ENCODE peak calls at places on chromosomes 2 and 18, in six cellular contexts. S, D, E, Y, P and V are unnamed samples.

GRCh38 chr2:119158563-119159347 is at the start of gene C1QL2:
- DNase-seq in S (no peak), E (no peak), Y (no peak), D (peak; percentile 42), P (no peak), V (peak; percentile 77)

GRCh38 chr2:227388537-227389011 is 825 bp upstream of the SCYGR1 start:
- DNase-seq in E (no peak), S (peak; percentile 98), Y (no peak), D (no peak), P (peak; percentile 77), V (no peak)

GRCh38 chr18:6781846-6782245 is 52.3 kb downstream of the ARHGAP28 start:
- DNase-seq in S (peak; percentile 65), D (no peak), P (no peak), E (no peak), Y (peak; percentile 35), V (no peak)

GRCh38 chr2:238440331-238440730 is 13.6 kb downstream of the ASB1 start:
- DNase-seq in E (no peak), S (no peak), P (no peak), D (no peak), Y (no peak), V (no peak)

GRCh38 chr2:86011449-86011941 is 94.2 kb downstream of the POLR1A start:
- DNase-seq in S (no peak), Y (no peak), D (no peak), P (no peak), E (no peak), V (no peak)

GRCh38 chr2:105361132-105361889 is 24.0 kb downstream of the C2orf49 start:
- DNase-seq in E (no peak), Y (no peak), D (no peak), P (no peak), S (no peak), V (no peak)

GRCh38 chr2:190891913-190892312 is 11.3 kb downstream of the GLS start:
- DNase-seq in E (no peak), Y (no peak), D (no peak), P (no peak), S (no peak), V (no peak)

GRCh38 chr2:199659207-199659606 is 191.8 kb downstream of the FTCDNL1 start:
- DNase-seq in E (peak; percentile 38), D (peak; percentile 48), P (no peak), S (peak; percentile 3), Y (peak; percentile 35), V (peak; percentile 83)

GRCh38 chr18:985301-985700 is 80.6 kb downstream of the ADCYAP1 start:
- DNase-seq in P (no peak), D (no peak), Y (no peak), S (no peak), E (no peak), V (peak; percentile 36)

GRCh38 chr18:47872426-47872825 is 58.0 kb downstream of the SMAD2 start:
- DNase-seq in Y (no peak), P (no peak), E (no peak), D (no peak), S (no peak), V (no peak)

GRCh38 chr18:48802543-48803428 is 148.0 kb downstream of the SMAD7 start:
- DNase-seq in P (peak; percentile 56), S (no peak), Y (no peak), E (no peak), D (no peak), V (peak; percentile 23)

GRCh38 chr2:54575379-54575888 is 119.3 kb downstream of the SPTBN1 start:
- DNase-seq in S (peak; percentile 49), E (no peak), P (peak; percentile 88), Y (peak; percentile 61), D (no peak), V (no peak)

GRCh38 chr18:8835556-8835955 is 130.2 kb downstream of the MTCL1 start:
- DNase-seq in E (no peak), D (no peak), P (no peak), Y (no peak), S (peak; percentile 41), V (no peak)

GRCh38 chr2:215982465-215982875 is 30.9 kb downstream of the MREG start:
- DNase-seq in S (peak; percentile 85), D (no peak), Y (no peak), E (no peak), P (no peak), V (no peak)

GRCh38 chr18:70313640-70314039 is 24.8 kb downstream of the SOCS6 start:
- DNase-seq in Y (no peak), D (no peak), E (no peak), S (no peak), P (no peak), V (no peak)

GRCh38 chr2:39492095-39492590 is 55.1 kb upstream of the MAP4K3 start:
- DNase-seq in Y (peak; percentile 95), D (no peak), P (peak; percentile 10), S (peak; percentile 98), E (no peak), V (no peak)

GRCh38 chr2:159921752-159922404 is 123.9 kb upstream of the CD302 start:
- DNase-seq in Y (peak; percentile 46), D (peak; percentile 67), S (peak; percentile 35), E (peak; percentile 79), P (peak; percentile 79), V (peak; percentile 95)

GRCh38 chr18:75257596-75257995 is 47.0 kb downstream of the TSHZ1 start:
- DNase-seq in D (no peak), S (no peak), E (no peak), Y (no peak), P (no peak), V (no peak)

GRCh38 chr2:23954325-23955014 is 14.2 kb downstream of the UBXN2A start:
- DNase-seq in Y (no peak), D (no peak), P (no peak), S (no peak), E (no peak), V (no peak)

GRCh38 chr2:54909006-54909405 is 141.2 kb downstream of the RTN4 start:
- DNase-seq in E (no peak), D (no peak), P (peak; percentile 18), S (peak; percentile 69), Y (peak; percentile 41), V (no peak)

GRCh38 chr2:235594041-235594440 is 100.2 kb downstream of the AGAP1 start:
- DNase-seq in D (no peak), P (peak; percentile 15), S (peak; percentile 89), E (no peak), Y (peak; percentile 79), V (no peak)

GRCh38 chr2:151029406-151030157 is 232.1 kb downstream of the RBM43 start:
- DNase-seq in P (no peak), S (peak; percentile 91), Y (peak; percentile 42), D (no peak), E (no peak), V (no peak)

GRCh38 chr2:230868151-230868946 is 3.6 kb downstream of the ITM2C start:
- DNase-seq in E (no peak), P (no peak), S (no peak), D (no peak), Y (peak; percentile 23), V (peak; percentile 76)
- H3K18ac ChIP-seq in E (peak overlapping the region; percentile 97), P (peak overlapping the region; percentile 85), S (no peak overlapping the region), D (peak overlapping the region; percentile 96), Y (peak overlapping the region; percentile 76), V (peak overlapping the region; percentile 79)

GRCh38 chr18:76505611-76506010 is 10.6 kb upstream of the ZNF516 start:
- DNase-seq in D (no peak), Y (no peak), P (no peak), E (no peak), S (no peak), V (no peak)
- H3K14ac ChIP-seq in D (no peak overlapping the region), Y (no peak overlapping the region), P (no peak overlapping the region), E (no peak overlapping the region), S (no peak overlapping the region), V (no peak overlapping the region)

GRCh38 chr2:122055541-122055940 is 300.1 kb downstream of the TSN start:
- DNase-seq in E (no peak), P (no peak), Y (no peak), D (no peak), S (no peak), V (no peak)
- H3K18ac ChIP-seq in E (no peak overlapping the region), P (no peak overlapping the region), Y (no peak overlapping the region), D (no peak overlapping the region), S (no peak overlapping the region), V (no peak overlapping the region)

DNA sequence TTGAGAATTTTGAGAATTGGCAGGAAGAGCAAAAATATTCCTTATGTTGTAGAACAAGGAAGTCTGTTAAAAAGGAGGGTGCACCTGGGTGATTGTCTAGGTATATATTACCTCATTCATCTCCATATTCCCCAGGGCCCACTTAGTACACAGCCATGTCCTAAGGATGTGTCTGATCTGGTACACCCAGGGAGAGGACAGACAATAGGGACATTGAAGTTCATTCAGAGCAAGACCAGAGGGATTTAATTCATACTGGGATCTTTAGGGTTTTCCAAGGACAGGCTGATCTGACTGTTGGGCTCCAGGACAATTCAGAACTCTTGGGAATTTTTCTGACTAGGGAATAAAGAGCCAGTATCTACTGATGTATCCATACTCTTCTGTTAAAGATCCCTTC is 112.1 kb downstream of the PHLPP1 start:
- DNase-seq in Y (no peak), P (no peak), D (no peak), S (no peak), E (no peak), V (no peak)
- H3K14ac ChIP-seq in Y (no peak overlapping the region), P (no peak overlapping the region), D (no peak overlapping the region), S (no peak overlapping the region), E (no peak overlapping the region), V (no peak overlapping the region)

GRCh38 chr2:20196053-20196880 is 28.7 kb downstream of the SDC1 start:
- DNase-seq in P (no peak), E (no peak), Y (no peak), S (no peak), D (no peak), V (no peak)
- H3K18ac ChIP-seq in P (no peak overlapping the region), E (no peak overlapping the region), Y (peak overlapping the region; percentile 62), S (no peak overlapping the region), D (peak overlapping the region; percentile 68), V (no peak overlapping the region)

GRCh38 chr2:208546860-208547650 is 140.5 kb downstream of the PTH2R start:
- DNase-seq in D (no peak), Y (no peak), P (no peak), S (no peak), E (no peak), V (no peak)

GRCh38 chr2:208545398-208546042 is 138.9 kb downstream of the PTH2R start:
- DNase-seq in E (no peak), Y (no peak), S (no peak), P (no peak), D (no peak), V (peak; percentile 29)

GRCh38 chr2:208541982-208542464 is 135.4 kb downstream of the PTH2R start:
- DNase-seq in D (no peak), E (no peak), P (no peak), Y (no peak), S (no peak), V (no peak)

GRCh38 chr2:208546107-208546506 is 139.5 kb downstream of the PTH2R start:
- DNase-seq in D (no peak), P (no peak), S (no peak), E (no peak), Y (no peak), V (no peak)

DNA sequence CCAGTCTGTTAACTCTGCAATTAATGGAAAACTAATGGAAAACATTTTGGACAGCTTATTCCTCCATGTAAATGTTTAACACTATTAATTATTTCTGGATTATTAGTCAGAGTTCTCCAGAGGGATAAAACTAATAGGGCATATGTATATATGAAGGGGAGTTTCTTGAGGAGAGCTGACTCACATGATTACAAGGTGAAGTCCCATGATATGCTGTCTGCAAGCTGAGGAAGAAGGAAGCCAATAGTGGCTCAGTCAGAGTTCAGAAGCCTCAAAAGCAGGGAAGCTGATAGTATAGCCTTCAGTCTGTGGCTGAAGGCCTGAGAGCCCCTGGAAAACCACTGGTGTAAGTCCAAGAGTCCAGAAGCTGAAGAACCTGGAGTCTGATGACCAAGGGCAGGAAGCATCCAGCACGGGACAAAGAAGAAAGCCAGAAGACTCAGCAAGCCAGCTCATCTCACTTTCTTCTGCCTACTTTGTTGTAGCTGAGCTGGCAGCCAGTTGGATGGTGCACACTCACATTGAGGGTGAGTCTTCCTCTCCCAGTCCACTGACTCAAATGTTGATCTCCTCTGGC is 136.0 kb downstream of the PTH2R start:
- DNase-seq in S (no peak), Y (no peak), P (no peak), E (no peak), D (no peak), V (no peak)
- H3K14ac ChIP-seq in S (no peak overlapping the region), Y (no peak overlapping the region), P (no peak overlapping the region), E (no peak overlapping the region), D (no peak overlapping the region), V (no peak overlapping the region)